ENCODE peak calls at places on chromosomes 6 and 20, in five cellular contexts. V is pancreas, X is heart left ventricle, O is PC-9, Z is uterus. C is an unnamed sample.

GRCh38 chr6:14771026-14771425 is 474.8 kb upstream of the JARID2 start:
- DNase-seq in V (no peak), X (no peak), O (no peak), Z (no peak), C (no peak)

GRCh38 chr6:154039231-154039842 is at the start of gene OPRM1:
- DNase-seq in V (peak; percentile 34), X (peak; percentile 32), O (no peak), Z (no peak), C (peak; percentile 43)

GRCh38 chr20:32792316-32792715 is 27.4 kb upstream of the MAPRE1 start:
- DNase-seq in V (no peak), X (no peak), O (no peak), Z (no peak), C (no peak)

GRCh38 chr6:143149771-143150170 is 89.1 kb downstream of the AIG1 start:
- DNase-seq in V (no peak), X (no peak), O (no peak), Z (no peak), C (no peak)

GRCh38 chr20:4973330-4974097 is 27.8 kb downstream of the SLC23A2 start:
- DNase-seq in V (peak; percentile 16), X (peak; percentile 39), O (no peak), Z (peak; percentile 43), C (no peak)

GRCh38 chr6:160386869-160387518 is 38.8 kb downstream of the SLC22A3 start:
- DNase-seq in V (peak; percentile 45), X (peak; percentile 46), O (peak; percentile 68), Z (no peak), C (peak; percentile 91)

GRCh38 chr6:17585766-17586502 is 14.2 kb upstream of the FAM8A1 start:
- DNase-seq in V (no peak), X (no peak), O (peak; percentile 66), Z (no peak), C (peak; percentile 26)

GRCh38 chr20:35947489-35947888 is 6.8 kb downstream of the SCAND1 start:
- DNase-seq in V (no peak), X (no peak), O (no peak), Z (no peak), C (no peak)

GRCh38 chr20:53034899-53035298 is 62.7 kb downstream of the TSHZ2 start:
- DNase-seq in V (no peak), X (no peak), O (no peak), Z (no peak), C (no peak)

GRCh38 chr20:5825136-5825719 is 75.0 kb downstream of the SHLD1 start:
- DNase-seq in V (no peak), X (no peak), O (no peak), Z (no peak), C (no peak)

GRCh38 chr6:163334264-163334663 is 80.3 kb upstream of the QKI start:
- DNase-seq in V (no peak), X (no peak), O (no peak), Z (peak; percentile 59), C (no peak)

GRCh38 chr6:28606424-28607391 is 81.0 kb downstream of the GPX5 start:
- DNase-seq in V (no peak), X (peak; percentile 30), O (peak; percentile 55), Z (no peak), C (peak; percentile 86)

GRCh38 chr6:1949533-1949932 is 295.9 kb downstream of the GMDS start:
- DNase-seq in V (no peak), X (no peak), O (peak; percentile 49), Z (no peak), C (no peak)

GRCh38 chr6:98946877-98947410 is 802 bp downstream of the FBXL4 start:
- DNase-seq in V (peak; percentile 33), X (peak; percentile 36), O (peak; percentile 43), Z (peak; percentile 16), C (peak; percentile 8)

GRCh38 chr6:324116-324728 is 31.9 kb downstream of the DUSP22 start:
- DNase-seq in V (no peak), X (no peak), O (no peak), Z (no peak), C (no peak)

GRCh38 chr20:63636752-63637633 is 10.1 kb upstream of the GMEB2 start:
- DNase-seq in V (no peak), X (no peak), O (no peak), Z (no peak), C (no peak)

GRCh38 chr6:18491303-18492090 is 104.3 kb downstream of the RNF144B start:
- DNase-seq in V (no peak), X (no peak), O (peak; percentile 76), Z (no peak), C (no peak)

GRCh38 chr6:104087765-104088164 is 772.0 kb downstream of the HACE1 start:
- DNase-seq in V (no peak), X (no peak), O (no peak), Z (no peak), C (no peak)

GRCh38 chr6:69631552-69632346 is 165.1 kb downstream of the LMBRD1 start:
- DNase-seq in V (no peak), X (no peak), O (no peak), Z (no peak), C (no peak)

GRCh38 chr20:45098096-45098773 is 2.7 kb downstream of the KCNS1 start:
- DNase-seq in V (peak; percentile 26), X (no peak), O (no peak), Z (no peak), C (peak; percentile 46)

GRCh38 chr20:10961651-10962288 is 288.0 kb upstream of the JAG1 start:
- DNase-seq in V (no peak), X (no peak), O (no peak), Z (no peak), C (no peak)

GRCh38 chr6:13273931-13274706 is 54.2 kb downstream of the TBC1D7 start:
- DNase-seq in V (no peak), X (no peak), O (no peak), Z (no peak), C (no peak)

GRCh38 chr6:15775741-15776140 is 112.9 kb upstream of the DTNBP1 start:
- DNase-seq in V (no peak), X (no peak), O (no peak), Z (no peak), C (no peak)

GRCh38 chr6:160986831-160987230 is 4.7 kb upstream of the MAP3K4 start:
- DNase-seq in V (no peak), X (no peak), O (no peak), Z (no peak), C (no peak)

GRCh38 chr6:169997930-169998218 is 246.5 kb downstream of the ERMARD start:
- DNase-seq in V (no peak), X (no peak), O (no peak), Z (no peak), C (no peak)

GRCh38 chr6:75109025-75109424 is 96.8 kb downstream of the COL12A1 start:
- DNase-seq in V (no peak), X (no peak), O (no peak), Z (no peak), C (no peak)

GRCh38 chr20:50138479-50139393 is 14.8 kb downstream of the PEDS1 start:
- DNase-seq in V (no peak), X (peak; percentile 46), O (no peak), Z (no peak), C (no peak)

GRCh38 chr6:134870677-134871498 is 79.0 kb downstream of the ALDH8A1 start:
- DNase-seq in V (no peak), X (no peak), O (no peak), Z (no peak), C (no peak)

GRCh38 chr20:23195635-23196034 is 109.5 kb upstream of the CD93 start:
- DNase-seq in V (no peak), X (no peak), O (no peak), Z (no peak), C (no peak)

GRCh38 chr6:30555428-30556005 is 772 bp downstream of the GNL1 start:
- DNase-seq in V (no peak), X (peak; percentile 67), O (no peak), Z (peak; percentile 70), C (peak; percentile 31)

GRCh38 chr6:117118490-117118889 is 146.9 kb upstream of the VGLL2 start:
- DNase-seq in V (no peak), X (no peak), O (no peak), Z (no peak), C (no peak)

GRCh38 chr6:149266659-149267058 is 50.9 kb upstream of the TAB2 start:
- DNase-seq in V (no peak), X (no peak), O (no peak), Z (no peak), C (no peak)

GRCh38 chr6:135586844-135587243 is 89.3 kb upstream of the AHI1 start:
- DNase-seq in V (no peak), X (no peak), O (no peak), Z (no peak), C (no peak)

GRCh38 chr6:13427838-13428527 is 59.4 kb downstream of the GFOD1 start:
- DNase-seq in V (no peak), X (no peak), O (no peak), Z (no peak), C (no peak)

GRCh38 chr6:108074057-108074358 is 533 bp downstream of the OSTM1 start:
- DNase-seq in V (no peak), X (no peak), O (no peak), Z (no peak), C (peak; percentile 57)

GRCh38 chr6:163260111-163260895 is 154.2 kb upstream of the QKI start:
- DNase-seq in V (no peak), X (peak; percentile 47), O (no peak), Z (no peak), C (no peak)

GRCh38 chr6:4603291-4603690 is 172.9 kb upstream of the CDYL start:
- DNase-seq in V (no peak), X (peak; percentile 52), O (peak; percentile 46), Z (no peak), C (peak; percentile 87)

GRCh38 chr6:43095939-43096338 is 19.8 kb downstream of the PTK7 start:
- DNase-seq in V (no peak), X (no peak), O (peak; percentile 35), Z (no peak), C (no peak)
- H3K27ac ChIP-seq in V (peak overlapping the region; percentile 60), X (no peak overlapping the region), O (peak overlapping the region; percentile 89), Z (peak overlapping the region; percentile 77), C (peak overlapping the region; percentile 95)

GRCh38 chr6:36197739-36198221 is 1.2 kb downstream of the BRPF3 start:
- DNase-seq in V (peak; percentile 10), X (no peak), O (no peak), Z (peak; percentile 24), C (no peak)

GRCh38 chr6:36195471-36196048 is 984 bp upstream of the BRPF3 start:
- DNase-seq in V (no peak), X (no peak), O (no peak), Z (no peak), C (no peak)

GRCh38 chr6:36196880-36197548 is 470 bp downstream of the BRPF3 start:
- DNase-seq in V (peak; percentile 98), X (peak; percentile 99), O (peak; percentile 89), Z (peak; percentile 99), C (peak; percentile 100)

GRCh38 chr6:36198986-36199385 is 2.4 kb downstream of the BRPF3 start:
- DNase-seq in V (no peak), X (no peak), O (no peak), Z (no peak), C (no peak)

GRCh38 chr6:36196049-36196879 is at the start of gene BRPF3:
- DNase-seq in V (peak; percentile 83), X (peak; percentile 85), O (peak; percentile 43), Z (peak; percentile 84), C (peak; percentile 74)
- TF ChIP-seq CTCF in V (no peak), X (peak; percentile 33), O (peak; percentile 38), Z (peak; percentile 90), C (peak; percentile 88)

GRCh38 chr6:25852756-25853155 is 20.9 kb upstream of the SLC17A1 start:
- DNase-seq in V (no peak), X (no peak), O (no peak), Z (no peak), C (no peak)

GRCh38 chr6:25851961-25852360 is 20.1 kb upstream of the SLC17A1 start:
- DNase-seq in V (no peak), X (no peak), O (no peak), Z (no peak), C (no peak)
- H3K27ac ChIP-seq in V (no peak overlapping the region), X (no peak overlapping the region), O (no peak overlapping the region), Z (no peak overlapping the region), C (no peak overlapping the region)

GRCh38 chr6:152267967-152268845 is 369.0 kb downstream of the SYNE1 start:
- DNase-seq in V (no peak), X (no peak), O (no peak), Z (no peak), C (peak; percentile 30)
- TF ChIP-seq CTCF in V (no peak), X (peak; percentile 67), O (peak; percentile 81), Z (peak; percentile 57), C (peak; percentile 60)

C was measured in RWPE1.